ENCODE peak calls at places on chromosomes 1 and 21, in six cellular contexts. H is CD8-positive, alpha-beta memory T cell; N is naive thymus-derived CD8-positive, alpha-beta T cell; V is effector memory CD8-positive, alpha-beta T cell; P is NCI-H69; M is A549. U is an unnamed sample.

GRCh38 chr21:33642896-33643657 is 776 bp downstream of the ITSN1 start:
- DNase-seq in H (no peak), N (peak), V (peak), P (peak), M (no peak), U (peak)

GRCh38 chr1:209614906-209615305 is 31.4 kb downstream of the CAMK1G start:
- DNase-seq in H (no peak), N (no peak), V (no peak), P (no peak), M (no peak), U (no peak)

GRCh38 chr21:23613014-23613413 is 1994.3 kb downstream of the MRPL39 start:
- DNase-seq in H (no peak), N (no peak), V (no peak), P (no peak), M (no peak), U (no peak)

GRCh38 chr1:35575401-35575958 is 2.4 kb downstream of the TFAP2E start:
- DNase-seq in H (no peak), N (no peak), V (no peak), P (no peak), M (no peak), U (no peak)

GRCh38 chr1:57162607-57163235 is 196.9 kb upstream of the C8B start:
- DNase-seq in H (no peak), N (no peak), V (no peak), P (no peak), M (no peak), U (no peak)

GRCh38 chr1:12078575-12078937 is 15.5 kb downstream of the TNFRSF8 start:
- DNase-seq in H (no peak), N (no peak), V (no peak), P (no peak), M (no peak), U (no peak)

GRCh38 chr1:155499953-155500621 is 62.5 kb downstream of the ASH1L start:
- DNase-seq in H (no peak), N (no peak), V (no peak), P (peak), M (no peak), U (no peak)

GRCh38 chr1:154661110-154661509 is 53.1 kb upstream of the ADAR start:
- DNase-seq in H (no peak), N (no peak), V (no peak), P (no peak), M (no peak), U (no peak)

GRCh38 chr21:35294231-35294898 is 245.3 kb upstream of the RUNX1 start:
- DNase-seq in H (no peak), N (no peak), V (no peak), P (peak), M (no peak), U (no peak)

GRCh38 chr1:8661185-8662110 is 156.0 kb downstream of the RERE start:
- DNase-seq in H (no peak), N (no peak), V (no peak), P (peak), M (no peak), U (peak)

GRCh38 chr1:204417231-204417997 is 5.8 kb upstream of the PPP1R15B start:
- DNase-seq in H (no peak), N (no peak), V (no peak), P (peak), M (peak), U (peak)

GRCh38 chr1:117493906-117494305 is 111.9 kb upstream of the TENT5C start:
- DNase-seq in H (no peak), N (no peak), V (no peak), P (no peak), M (no peak), U (no peak)

GRCh38 chr1:20371411-20371810 is 80.7 kb downstream of the VWA5B1 start:
- DNase-seq in H (no peak), N (no peak), V (no peak), P (no peak), M (no peak), U (no peak)

GRCh38 chr1:179953974-179954493 is 576 bp upstream of the CEP350 start:
- DNase-seq in H (peak), N (no peak), V (peak), P (peak), M (peak), U (peak)

GRCh38 chr1:116309090-116309870 is 63.8 kb upstream of the ATP1A1 start:
- DNase-seq in H (no peak), N (no peak), V (no peak), P (peak), M (no peak), U (no peak)

GRCh38 chr1:165152727-165153126 is 203.8 kb downstream of the LMX1A start:
- DNase-seq in H (no peak), N (no peak), V (no peak), P (peak), M (no peak), U (no peak)

U was measured in activated CD4-positive, alpha-beta T cell treated with anti-CD3 and anti-CD28 coated beads for 4 hours.